ENCODE peak calls at places on chromosomes 16 and 17, in eight cellular contexts. U is colonic mucosa, M is A549, A is tibial artery, L is WTC11, E is epithelial cell of esophagus, T is fibroblast of lung, C is sigmoid colon. I is an unnamed sample.

GRCh38 chr17:59027750-59028149 is 78.9 kb downstream of the TRIM37 start:
- DNase-seq in U (no peak), M (no peak), A (no peak), L (no peak), E (no peak), T (no peak), C (no peak), I (no peak)

GRCh38 chr17:70871180-70871818 is 702.0 kb downstream of the KCNJ2 start:
- DNase-seq in U (no peak), M (no peak), A (no peak), L (no peak), E (no peak), T (no peak), C (no peak), I (no peak)

GRCh38 chr17:76151896-76152454 is 10.9 kb upstream of the FOXJ1 start:
- DNase-seq in U (no peak), M (no peak), A (peak; percentile 48), L (no peak), E (no peak), T (no peak), C (no peak), I (no peak)

GRCh38 chr16:72111653-72112451 is 18.2 kb downstream of the DHX38 start:
- DNase-seq in U (no peak), M (no peak), A (no peak), L (no peak), E (no peak), T (no peak), C (no peak), I (no peak)

GRCh38 chr17:69331746-69332145 is 4.8 kb upstream of the ABCA5 start:
- DNase-seq in U (no peak), M (no peak), A (no peak), L (no peak), E (no peak), T (no peak), C (no peak), I (no peak)

GRCh38 chr16:57297856-57298255 is 13.4 kb upstream of the PLLP start:
- DNase-seq in U (no peak), M (no peak), A (no peak), L (peak; percentile 34), E (no peak), T (no peak), C (peak; percentile 40), I (no peak)

GRCh38 chr17:4710693-4711634 is 532 bp downstream of the ARRB2 start:
- DNase-seq in U (peak; percentile 40), M (no peak), A (no peak), L (peak; percentile 22), E (no peak), T (no peak), C (no peak), I (no peak)

GRCh38 chr17:3977387-3977786 is 13.2 kb upstream of the ATP2A3 start:
- DNase-seq in U (no peak), M (no peak), A (no peak), L (no peak), E (no peak), T (no peak), C (no peak), I (no peak)

GRCh38 chr16:84501077-84501735 is 3.3 kb downstream of the MEAK7 start:
- DNase-seq in U (no peak), M (peak; percentile 76), A (peak; percentile 61), L (no peak), E (peak; percentile 94), T (peak; percentile 67), C (peak; percentile 60), I (peak; percentile 96)

GRCh38 chr17:15883617-15884111 is 61.3 kb upstream of the ADORA2B start:
- DNase-seq in U (no peak), M (no peak), A (no peak), L (no peak), E (peak; percentile 67), T (peak; percentile 85), C (no peak), I (peak; percentile 75)

GRCh38 chr16:80027007-80027965 is 426.7 kb upstream of the MAF start:
- DNase-seq in U (peak; percentile 55), M (peak; percentile 95), A (peak; percentile 68), L (peak; percentile 11), E (peak; percentile 99), T (peak; percentile 97), C (peak; percentile 80), I (peak; percentile 97)

GRCh38 chr17:6069611-6070279 is 434 bp upstream of the WSCD1 start:
- DNase-seq in U (peak; percentile 23), M (peak; percentile 25), A (no peak), L (no peak), E (no peak), T (no peak), C (no peak), I (no peak)

GRCh38 chr17:31558748-31559646 is 167.5 kb downstream of the RAB11FIP4 start:
- DNase-seq in U (peak; percentile 78), M (peak; percentile 91), A (peak; percentile 90), L (peak; percentile 65), E (peak; percentile 77), T (peak; percentile 76), C (peak; percentile 92), I (peak; percentile 77)

GRCh38 chr17:8326591-8327583 is 12.8 kb upstream of the ODF4 start:
- DNase-seq in U (no peak), M (no peak), A (no peak), L (peak; percentile 47), E (peak; percentile 17), T (peak; percentile 32), C (peak; percentile 72), I (no peak)

GRCh38 chr16:55471448-55472097 is 7.4 kb upstream of the MMP2 start:
- DNase-seq in U (no peak), M (no peak), A (peak; percentile 38), L (no peak), E (peak; percentile 83), T (peak; percentile 92), C (no peak), I (peak; percentile 75)

GRCh38 chr16:81936209-81936608 is 75.1 kb downstream of the SDR42E1 start:
- DNase-seq in U (no peak), M (no peak), A (peak; percentile 39), L (no peak), E (no peak), T (no peak), C (no peak), I (no peak)

GRCh38 chr17:72270530-72270929 is 149.7 kb downstream of the SOX9 start:
- DNase-seq in U (no peak), M (no peak), A (peak; percentile 68), L (no peak), E (no peak), T (peak; percentile 76), C (no peak), I (peak; percentile 40)

GRCh38 chr16:85309656-85310587 is 197.7 kb upstream of the CIBAR2 start:
- DNase-seq in U (no peak), M (no peak), A (peak; percentile 76), L (no peak), E (no peak), T (no peak), C (peak; percentile 86), I (no peak)

GRCh38 chr17:1180958-1181768 is 1.4 kb upstream of the ABR start:
- DNase-seq in U (no peak), M (no peak), A (no peak), L (peak; percentile 66), E (no peak), T (no peak), C (no peak), I (no peak)

GRCh38 chr16:48903054-48903453 is 293.1 kb upstream of the N4BP1 start:
- DNase-seq in U (no peak), M (no peak), A (no peak), L (peak; percentile 23), E (no peak), T (no peak), C (no peak), I (no peak)

DNA sequence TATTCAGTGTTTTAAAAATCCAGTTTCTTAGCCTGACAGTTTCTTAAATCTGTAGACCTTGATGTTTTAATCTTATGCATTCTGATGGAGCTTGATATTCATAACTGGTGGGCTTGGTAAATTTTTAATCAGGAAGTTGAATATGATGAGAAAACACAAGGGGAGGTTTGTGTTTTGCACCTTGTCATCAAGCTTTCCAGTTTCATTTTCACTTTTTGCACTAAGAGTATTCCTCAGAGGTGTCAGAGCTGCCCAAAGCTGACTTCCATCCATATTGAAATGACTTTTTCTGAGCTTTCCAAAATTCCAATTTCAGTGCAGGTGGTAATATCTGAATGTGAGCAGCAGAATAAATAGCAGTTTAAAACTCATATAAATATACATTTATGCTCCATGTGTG is 555.0 kb upstream of the RBFOX1 start:
- DNase-seq in U (no peak), M (no peak), A (no peak), L (no peak), E (no peak), T (no peak), C (no peak), I (no peak)
- TF ChIP-seq CTCF in U (no peak), M (no peak), A (no peak), L (no peak), E (no peak), T (no peak), C (no peak), I (no peak)

DNA sequence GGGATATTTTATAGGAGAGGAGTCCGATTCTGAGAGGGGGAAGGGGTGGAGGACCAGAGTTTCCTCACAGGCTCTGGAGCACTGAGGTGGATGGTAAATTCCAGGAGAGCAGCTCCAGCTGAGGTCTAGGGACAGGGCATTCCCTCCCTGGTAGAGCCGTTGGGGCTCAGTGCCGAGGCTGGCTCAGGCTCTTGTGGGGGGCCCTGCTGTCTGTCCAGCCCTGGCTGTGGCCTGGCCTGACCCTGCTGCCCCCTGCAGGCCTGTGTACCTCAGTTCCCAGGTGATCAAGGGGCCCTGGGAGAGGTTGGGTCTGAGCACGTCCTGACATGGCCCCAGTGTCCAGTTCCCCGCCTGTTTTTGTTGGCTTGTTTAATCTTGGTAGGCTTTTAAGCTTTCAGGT is 16.8 kb downstream of the ZNF750 start:
- DNase-seq in U (no peak), M (peak; percentile 45), A (no peak), L (peak; percentile 69), E (no peak), T (no peak), C (no peak), I (no peak)
- TF ChIP-seq CTCF in U (no peak), M (peak; percentile 9), A (no peak), L (peak; percentile 21), E (no peak), T (no peak), C (no peak), I (peak; percentile 16)

DNA sequence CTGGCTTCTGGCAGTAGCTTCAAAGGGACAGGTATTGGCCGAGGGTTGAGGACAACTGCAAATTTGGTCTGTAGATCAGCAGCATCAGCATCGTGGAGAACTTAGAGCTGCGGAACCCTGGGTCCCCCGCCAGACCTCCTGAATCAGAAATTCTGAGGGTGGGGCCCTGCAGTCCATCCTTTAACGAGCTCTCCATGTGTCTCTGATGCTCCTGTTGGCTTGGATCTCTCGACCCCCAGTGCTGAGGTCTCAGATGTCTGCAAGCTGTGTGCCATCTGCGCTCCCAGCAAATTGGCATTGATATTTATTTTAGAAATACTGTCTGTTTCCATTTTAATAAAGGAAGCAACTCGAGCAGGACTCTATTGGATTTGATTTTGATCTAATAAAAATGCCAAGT is 249.9 kb downstream of the KATNIP start:
- DNase-seq in U (no peak), M (no peak), A (no peak), L (no peak), E (no peak), T (no peak), C (no peak), I (no peak)
- TF ChIP-seq CTCF in U (no peak), M (no peak), A (no peak), L (no peak), E (no peak), T (no peak), C (no peak), I (no peak)

DNA sequence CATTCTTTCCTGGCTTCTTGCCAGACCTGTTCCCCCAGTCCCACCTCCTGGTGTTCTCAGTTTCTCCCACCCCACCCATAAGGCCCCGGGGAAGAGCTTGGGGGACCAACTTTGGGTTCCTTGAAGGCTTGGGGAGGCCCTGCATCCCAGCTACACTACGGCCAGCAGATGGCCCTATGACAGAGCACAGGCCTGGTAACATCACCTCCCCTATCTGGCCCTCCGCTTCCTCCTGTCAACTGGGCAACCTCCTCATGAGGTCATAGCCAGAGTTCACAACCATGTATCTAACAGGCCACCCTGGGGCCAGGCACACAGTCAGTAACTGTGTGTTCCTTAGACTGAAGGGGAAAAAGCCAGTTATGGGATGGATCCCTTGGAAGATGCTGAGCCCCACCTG is 31.4 kb downstream of the MYO15A start:
- DNase-seq in U (no peak), M (peak; percentile 41), A (no peak), L (peak; percentile 31), E (no peak), T (no peak), C (no peak), I (no peak)
- TF ChIP-seq CTCF in U (no peak), M (peak; percentile 26), A (no peak), L (no peak), E (no peak), T (peak; percentile 19), C (no peak), I (no peak)